ENCODE peak calls at places on chromosomes 3 and 15, in seven cellular contexts. One of them, this sample, is unnamed.

GRCh38 chr3:139032326-139033002 is 11.7 kb upstream of the PRR23B start:
- DNase-seq in mucosa of gallbladder: no peak
- DNase-seq in NCI-H460: no peak
- DNase-seq in stimulated activated effector memory CD8-positive, alpha-beta T cell treated with anti-CD3 and anti-CD28 coated beads, Interleukin-12 subunit alpha, Interleukin-12 subunit beta, amount 100 ng/mL, for 72 hours: no peak
- DNase-seq in activated CD8-positive, alpha-beta memory T cell treated with anti-CD3 and anti-CD28 coated beads for 4 hours: no peak
- DNase-seq in HuH-7.5: no peak
- DNase-seq in mesothelial cell of epicardium: no peak
- DNase-seq in this sample: no peak

GRCh38 chr3:71226565-71227281 is 356.8 kb downstream of the FOXP1 start:
- DNase-seq in mucosa of gallbladder: no peak
- DNase-seq in NCI-H460: no peak
- DNase-seq in stimulated activated effector memory CD8-positive, alpha-beta T cell treated with anti-CD3 and anti-CD28 coated beads, Interleukin-12 subunit alpha, Interleukin-12 subunit beta, amount 100 ng/mL, for 72 hours: peak
- DNase-seq in activated CD8-positive, alpha-beta memory T cell treated with anti-CD3 and anti-CD28 coated beads for 4 hours: peak
- DNase-seq in HuH-7.5: no peak
- DNase-seq in mesothelial cell of epicardium: no peak
- DNase-seq in this sample: no peak

GRCh38 chr15:70375586-70375985 is 277.9 kb upstream of the TLE3 start:
- DNase-seq in mucosa of gallbladder: no peak
- DNase-seq in NCI-H460: no peak
- DNase-seq in stimulated activated effector memory CD8-positive, alpha-beta T cell treated with anti-CD3 and anti-CD28 coated beads, Interleukin-12 subunit alpha, Interleukin-12 subunit beta, amount 100 ng/mL, for 72 hours: no peak
- DNase-seq in activated CD8-positive, alpha-beta memory T cell treated with anti-CD3 and anti-CD28 coated beads for 4 hours: no peak
- DNase-seq in HuH-7.5: no peak
- DNase-seq in mesothelial cell of epicardium: peak
- DNase-seq in this sample: no peak

GRCh38 chr3:120093119-120093922 is 926 bp downstream of the GSK3B start:
- DNase-seq in mucosa of gallbladder: peak
- DNase-seq in NCI-H460: no peak
- DNase-seq in stimulated activated effector memory CD8-positive, alpha-beta T cell treated with anti-CD3 and anti-CD28 coated beads, Interleukin-12 subunit alpha, Interleukin-12 subunit beta, amount 100 ng/mL, for 72 hours: no peak
- DNase-seq in activated CD8-positive, alpha-beta memory T cell treated with anti-CD3 and anti-CD28 coated beads for 4 hours: no peak
- DNase-seq in HuH-7.5: peak
- DNase-seq in mesothelial cell of epicardium: no peak
- DNase-seq in this sample: peak

GRCh38 chr15:70486451-70487379 is 276.6 kb downstream of the UACA start:
- DNase-seq in mucosa of gallbladder: no peak
- DNase-seq in NCI-H460: no peak
- DNase-seq in stimulated activated effector memory CD8-positive, alpha-beta T cell treated with anti-CD3 and anti-CD28 coated beads, Interleukin-12 subunit alpha, Interleukin-12 subunit beta, amount 100 ng/mL, for 72 hours: peak
- DNase-seq in activated CD8-positive, alpha-beta memory T cell treated with anti-CD3 and anti-CD28 coated beads for 4 hours: peak
- DNase-seq in HuH-7.5: peak
- DNase-seq in mesothelial cell of epicardium: no peak
- DNase-seq in this sample: no peak

GRCh38 chr15:78915341-78916087 is 29.3 kb downstream of the CTSH start:
- DNase-seq in mucosa of gallbladder: peak
- DNase-seq in NCI-H460: no peak
- DNase-seq in stimulated activated effector memory CD8-positive, alpha-beta T cell treated with anti-CD3 and anti-CD28 coated beads, Interleukin-12 subunit alpha, Interleukin-12 subunit beta, amount 100 ng/mL, for 72 hours: no peak
- DNase-seq in activated CD8-positive, alpha-beta memory T cell treated with anti-CD3 and anti-CD28 coated beads for 4 hours: no peak
- DNase-seq in HuH-7.5: no peak
- DNase-seq in mesothelial cell of epicardium: no peak
- DNase-seq in this sample: no peak

GRCh38 chr3:33358172-33358781 is 81.0 kb downstream of the FBXL2 start:
- DNase-seq in mucosa of gallbladder: no peak
- DNase-seq in NCI-H460: no peak
- DNase-seq in stimulated activated effector memory CD8-positive, alpha-beta T cell treated with anti-CD3 and anti-CD28 coated beads, Interleukin-12 subunit alpha, Interleukin-12 subunit beta, amount 100 ng/mL, for 72 hours: no peak
- DNase-seq in activated CD8-positive, alpha-beta memory T cell treated with anti-CD3 and anti-CD28 coated beads for 4 hours: no peak
- DNase-seq in HuH-7.5: no peak
- DNase-seq in mesothelial cell of epicardium: no peak
- DNase-seq in this sample: no peak

GRCh38 chr3:14144423-14145075 is 19.7 kb downstream of the TMEM43 start:
- DNase-seq in mucosa of gallbladder: peak
- DNase-seq in NCI-H460: peak
- DNase-seq in stimulated activated effector memory CD8-positive, alpha-beta T cell treated with anti-CD3 and anti-CD28 coated beads, Interleukin-12 subunit alpha, Interleukin-12 subunit beta, amount 100 ng/mL, for 72 hours: peak
- DNase-seq in activated CD8-positive, alpha-beta memory T cell treated with anti-CD3 and anti-CD28 coated beads for 4 hours: peak
- DNase-seq in HuH-7.5: peak
- DNase-seq in mesothelial cell of epicardium: no peak
- DNase-seq in this sample: peak

GRCh38 chr3:190596341-190597285 is 82.7 kb downstream of the IL1RAP start:
- DNase-seq in mucosa of gallbladder: no peak
- DNase-seq in NCI-H460: no peak
- DNase-seq in stimulated activated effector memory CD8-positive, alpha-beta T cell treated with anti-CD3 and anti-CD28 coated beads, Interleukin-12 subunit alpha, Interleukin-12 subunit beta, amount 100 ng/mL, for 72 hours: no peak
- DNase-seq in activated CD8-positive, alpha-beta memory T cell treated with anti-CD3 and anti-CD28 coated beads for 4 hours: no peak
- DNase-seq in HuH-7.5: no peak
- DNase-seq in mesothelial cell of epicardium: no peak
- DNase-seq in this sample: no peak

GRCh38 chr3:16254933-16255725 is 9.6 kb downstream of the DPH3 start:
- DNase-seq in mucosa of gallbladder: no peak
- DNase-seq in NCI-H460: no peak
- DNase-seq in stimulated activated effector memory CD8-positive, alpha-beta T cell treated with anti-CD3 and anti-CD28 coated beads, Interleukin-12 subunit alpha, Interleukin-12 subunit beta, amount 100 ng/mL, for 72 hours: no peak
- DNase-seq in activated CD8-positive, alpha-beta memory T cell treated with anti-CD3 and anti-CD28 coated beads for 4 hours: no peak
- DNase-seq in HuH-7.5: no peak
- DNase-seq in mesothelial cell of epicardium: no peak
- DNase-seq in this sample: no peak

GRCh38 chr15:75712668-75713337 is at the start of gene CSPG4:
- DNase-seq in mucosa of gallbladder: no peak
- DNase-seq in NCI-H460: no peak
- DNase-seq in stimulated activated effector memory CD8-positive, alpha-beta T cell treated with anti-CD3 and anti-CD28 coated beads, Interleukin-12 subunit alpha, Interleukin-12 subunit beta, amount 100 ng/mL, for 72 hours: no peak
- DNase-seq in activated CD8-positive, alpha-beta memory T cell treated with anti-CD3 and anti-CD28 coated beads for 4 hours: no peak
- DNase-seq in HuH-7.5: peak
- DNase-seq in mesothelial cell of epicardium: peak
- DNase-seq in this sample: no peak

GRCh38 chr15:92277776-92278175 is 115.9 kb upstream of the ST8SIA2 start:
- DNase-seq in mucosa of gallbladder: no peak
- DNase-seq in NCI-H460: peak
- DNase-seq in stimulated activated effector memory CD8-positive, alpha-beta T cell treated with anti-CD3 and anti-CD28 coated beads, Interleukin-12 subunit alpha, Interleukin-12 subunit beta, amount 100 ng/mL, for 72 hours: no peak
- DNase-seq in activated CD8-positive, alpha-beta memory T cell treated with anti-CD3 and anti-CD28 coated beads for 4 hours: no peak
- DNase-seq in HuH-7.5: no peak
- DNase-seq in mesothelial cell of epicardium: no peak
- DNase-seq in this sample: peak

GRCh38 chr15:61318276-61318675 is 89.2 kb upstream of the RORA start:
- DNase-seq in mucosa of gallbladder: peak
- DNase-seq in NCI-H460: no peak
- DNase-seq in stimulated activated effector memory CD8-positive, alpha-beta T cell treated with anti-CD3 and anti-CD28 coated beads, Interleukin-12 subunit alpha, Interleukin-12 subunit beta, amount 100 ng/mL, for 72 hours: no peak
- DNase-seq in activated CD8-positive, alpha-beta memory T cell treated with anti-CD3 and anti-CD28 coated beads for 4 hours: no peak
- DNase-seq in HuH-7.5: no peak
- DNase-seq in mesothelial cell of epicardium: no peak
- DNase-seq in this sample: no peak

GRCh38 chr15:80923668-80924067 is 66.0 kb downstream of the MESD start:
- DNase-seq in mucosa of gallbladder: no peak
- DNase-seq in NCI-H460: no peak
- DNase-seq in stimulated activated effector memory CD8-positive, alpha-beta T cell treated with anti-CD3 and anti-CD28 coated beads, Interleukin-12 subunit alpha, Interleukin-12 subunit beta, amount 100 ng/mL, for 72 hours: no peak
- DNase-seq in activated CD8-positive, alpha-beta memory T cell treated with anti-CD3 and anti-CD28 coated beads for 4 hours: no peak
- DNase-seq in HuH-7.5: no peak
- DNase-seq in mesothelial cell of epicardium: no peak
- DNase-seq in this sample: no peak

GRCh38 chr3:14513566-14514322 is 26.4 kb downstream of the GRIP2 start:
- DNase-seq in mucosa of gallbladder: no peak
- DNase-seq in NCI-H460: no peak
- DNase-seq in stimulated activated effector memory CD8-positive, alpha-beta T cell treated with anti-CD3 and anti-CD28 coated beads, Interleukin-12 subunit alpha, Interleukin-12 subunit beta, amount 100 ng/mL, for 72 hours: no peak
- DNase-seq in activated CD8-positive, alpha-beta memory T cell treated with anti-CD3 and anti-CD28 coated beads for 4 hours: no peak
- DNase-seq in HuH-7.5: no peak
- DNase-seq in mesothelial cell of epicardium: no peak
- DNase-seq in this sample: no peak

GRCh38 chr3:158419820-158420653 is 151.0 kb upstream of the MLF1 start:
- DNase-seq in mucosa of gallbladder: no peak
- DNase-seq in NCI-H460: no peak
- DNase-seq in stimulated activated effector memory CD8-positive, alpha-beta T cell treated with anti-CD3 and anti-CD28 coated beads, Interleukin-12 subunit alpha, Interleukin-12 subunit beta, amount 100 ng/mL, for 72 hours: no peak
- DNase-seq in activated CD8-positive, alpha-beta memory T cell treated with anti-CD3 and anti-CD28 coated beads for 4 hours: no peak
- DNase-seq in HuH-7.5: no peak
- DNase-seq in mesothelial cell of epicardium: no peak
- DNase-seq in this sample: no peak

GRCh38 chr15:44726136-44726535 is 10.2 kb upstream of the TRIM69 start:
- DNase-seq in mucosa of gallbladder: no peak
- DNase-seq in NCI-H460: no peak
- DNase-seq in stimulated activated effector memory CD8-positive, alpha-beta T cell treated with anti-CD3 and anti-CD28 coated beads, Interleukin-12 subunit alpha, Interleukin-12 subunit beta, amount 100 ng/mL, for 72 hours: no peak
- DNase-seq in activated CD8-positive, alpha-beta memory T cell treated with anti-CD3 and anti-CD28 coated beads for 4 hours: no peak
- DNase-seq in HuH-7.5: no peak
- DNase-seq in mesothelial cell of epicardium: no peak
- DNase-seq in this sample: no peak